ENCODE peak calls at places on chromosome 10, in eight cellular contexts. H is HCT116, U is IMR-90, E is GM12878, Q is breast epithelium, V is adrenal gland, S is stomach, W is right lobe of liver. D is an unnamed sample. For H3K4me1, the result is how much of the 10 kb centered on the place peaks cover.

GRCh38 chr10:75417522-75417927 is 13.9 kb upstream of the LRMDA start:
- DNase-seq in H (no peak), U (no peak), E (no peak), Q (no peak), V (no peak), S (no peak), W (no peak), D (no peak)

GRCh38 chr10:43231523-43232078 is 35.3 kb downstream of the RASGEF1A start:
- DNase-seq in H (no peak), U (no peak), E (no peak), Q (peak), V (no peak), S (no peak), W (peak), D (peak)

GRCh38 chr10:129192344-129193128 is 274.5 kb upstream of the MGMT start:
- DNase-seq in H (no peak), U (no peak), E (no peak), Q (no peak), V (peak), S (no peak), W (no peak), D (no peak)

GRCh38 chr10:10977978-10978377 is 39.7 kb upstream of the CELF2 start:
- DNase-seq in H (no peak), U (peak), E (no peak), Q (no peak), V (no peak), S (no peak), W (no peak), D (no peak)

GRCh38 chr10:71846816-71847215 is 4.2 kb downstream of the PSAP start:
- DNase-seq in H (no peak), U (no peak), E (no peak), Q (no peak), V (no peak), S (no peak), W (no peak), D (no peak)

GRCh38 chr10:70130878-70131559 is 1.6 kb downstream of the AIFM2 start:
- DNase-seq in H (no peak), U (peak), E (no peak), Q (peak), V (peak), S (no peak), W (no peak), D (no peak)

GRCh38 chr10:131196176-131196885 is 115.2 kb downstream of the TCERG1L start:
- DNase-seq in H (no peak), U (no peak), E (no peak), Q (no peak), V (no peak), S (peak), W (no peak), D (no peak)

GRCh38 chr10:113958631-113959382 is 84.9 kb upstream of the ADRB1 start:
- DNase-seq in H (peak), U (peak), E (no peak), Q (no peak), V (peak), S (peak), W (peak), D (peak)

GRCh38 chr10:86169066-86169465 is 197.5 kb downstream of the GRID1 start:
- DNase-seq in H (no peak), U (no peak), E (no peak), Q (no peak), V (no peak), S (no peak), W (no peak), D (no peak)

GRCh38 chr10:30453764-30454527 is 20.0 kb downstream of the MAP3K8 start:
- DNase-seq in H (no peak), U (no peak), E (no peak), Q (no peak), V (no peak), S (no peak), W (no peak), D (no peak)
- H3K4me3 ChIP-seq in H (no peak), U (no peak), E (no peak), Q (no peak), V (no peak), S (no peak), W (no peak), D (no peak)

GRCh38 chr10:96272256-96272985 is 1.1 kb upstream of the BLNK start:
- DNase-seq in H (no peak), U (no peak), E (no peak), Q (no peak), V (no peak), S (no peak), W (no peak), D (no peak)
- H3K4me1 ChIP-seq in H (under half), U (under half), E (under half), Q (under half), V (under half), S (half or more), W (under half), D (under half)

DNA sequence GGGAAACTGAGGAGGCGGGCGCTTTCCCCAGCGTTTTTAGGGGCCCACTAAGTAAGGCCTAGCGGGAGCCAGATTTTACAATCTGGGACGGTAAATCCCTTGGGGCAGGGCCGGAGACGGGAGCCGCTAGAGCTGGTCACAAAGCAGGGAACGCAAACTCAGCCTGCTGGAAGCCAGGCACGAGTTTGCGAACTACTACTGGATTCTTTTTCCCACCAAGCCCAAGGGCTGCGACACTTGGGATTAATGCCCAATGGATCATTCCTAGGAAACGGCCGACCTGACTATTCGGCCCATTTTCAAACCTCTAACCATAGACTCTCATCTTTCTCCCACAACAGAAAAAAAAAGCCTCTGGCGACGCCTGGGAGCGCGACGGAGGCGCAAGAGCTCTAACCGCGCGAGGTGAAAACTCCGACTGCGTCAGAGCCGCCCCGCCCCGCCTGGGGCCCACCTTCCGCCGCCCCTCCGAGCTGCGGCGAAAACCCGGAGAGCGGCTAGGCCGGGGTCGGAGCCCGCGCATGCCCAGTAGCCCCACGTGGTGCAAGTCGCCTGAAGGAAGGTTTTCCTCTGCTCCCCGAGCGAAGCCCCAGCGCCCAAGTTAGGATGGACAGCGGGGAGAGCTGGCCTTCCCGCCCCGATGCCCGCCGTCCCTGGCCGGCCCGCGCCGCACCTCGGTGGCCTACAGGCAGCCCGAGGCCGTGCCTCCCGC is 554 bp upstream of the SGMS1 start:
- DNase-seq in H (peak), U (peak), E (no peak), Q (peak), V (peak), S (peak), W (peak), D (peak)
- TF ChIP-seq POLR2A in H (no peak), U (no peak), E (no peak), Q (peak), V (peak), S (no peak), W (peak), D (peak)

DNA sequence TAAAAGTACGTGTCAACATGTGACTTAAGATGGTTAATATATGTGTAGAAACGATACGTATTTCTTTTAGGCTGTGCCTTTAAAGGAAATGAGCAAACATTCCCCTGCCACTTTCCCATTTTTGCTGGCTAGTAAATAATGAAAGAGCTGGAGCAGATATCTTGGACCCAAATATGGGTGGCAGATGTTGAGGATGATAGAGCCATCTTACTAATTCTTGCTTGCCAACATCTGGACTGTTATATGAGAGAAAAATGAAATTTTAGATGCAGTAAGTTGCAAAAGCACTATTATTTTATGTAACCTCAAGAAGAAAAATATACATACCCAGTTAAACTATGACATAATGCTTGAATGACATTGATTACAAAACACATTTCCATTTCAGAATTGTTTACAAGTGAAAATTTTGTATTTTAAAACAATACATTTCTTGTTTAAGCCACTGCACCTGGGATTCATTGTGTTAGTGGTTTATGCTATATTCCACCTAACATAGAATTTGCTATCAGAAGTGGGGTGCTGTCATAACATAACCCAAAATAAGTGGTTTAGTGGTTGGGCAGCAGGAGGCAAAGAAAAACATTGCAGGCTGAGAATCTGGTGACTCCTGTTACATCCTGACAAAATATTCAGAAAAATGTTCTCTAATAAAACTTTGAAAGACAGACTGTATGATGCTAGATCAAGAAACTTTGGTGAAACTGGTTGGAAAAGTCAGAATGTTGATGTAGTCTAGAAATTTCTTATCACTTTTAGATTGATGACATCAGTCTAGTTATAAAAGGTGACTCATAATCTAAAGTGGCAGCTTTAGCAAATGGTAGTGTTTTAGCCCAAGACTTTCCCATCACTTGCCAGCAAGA is 305.0 kb downstream of the PTEN start:
- DNase-seq in H (no peak), U (no peak), E (no peak), Q (no peak), V (no peak), S (no peak), W (no peak), D (no peak)
- H3K4me3 ChIP-seq in H (no peak), U (no peak), E (no peak), Q (no peak), V (no peak), S (no peak), W (no peak), D (no peak)

GRCh38 chr10:62233494-62234283 is 35.0 kb downstream of the RTKN2 start:
- DNase-seq in H (no peak), U (peak), E (no peak), Q (no peak), V (no peak), S (no peak), W (no peak), D (no peak)
- H3K4me1 ChIP-seq in H (under half), U (under half), E (under half), Q (under half), V (under half), S (under half), W (under half), D (under half)

GRCh38 chr10:97263971-97264370 is 28.5 kb downstream of the ARHGAP19 start:
- DNase-seq in H (no peak), U (no peak), E (no peak), Q (no peak), V (no peak), S (no peak), W (no peak), D (no peak)

GRCh38 chr10:97259119-97259518 is 33.3 kb downstream of the ARHGAP19 start:
- DNase-seq in H (no peak), U (no peak), E (no peak), Q (no peak), V (no peak), S (no peak), W (no peak), D (no peak)

GRCh38 chr10:97256356-97256755 is 36.1 kb downstream of the ARHGAP19 start:
- DNase-seq in H (no peak), U (no peak), E (no peak), Q (no peak), V (no peak), S (no peak), W (no peak), D (no peak)

GRCh38 chr10:97255512-97256293 is 36.7 kb downstream of the ARHGAP19 start:
- DNase-seq in H (no peak), U (no peak), E (no peak), Q (no peak), V (no peak), S (no peak), W (no peak), D (no peak)

DNA sequence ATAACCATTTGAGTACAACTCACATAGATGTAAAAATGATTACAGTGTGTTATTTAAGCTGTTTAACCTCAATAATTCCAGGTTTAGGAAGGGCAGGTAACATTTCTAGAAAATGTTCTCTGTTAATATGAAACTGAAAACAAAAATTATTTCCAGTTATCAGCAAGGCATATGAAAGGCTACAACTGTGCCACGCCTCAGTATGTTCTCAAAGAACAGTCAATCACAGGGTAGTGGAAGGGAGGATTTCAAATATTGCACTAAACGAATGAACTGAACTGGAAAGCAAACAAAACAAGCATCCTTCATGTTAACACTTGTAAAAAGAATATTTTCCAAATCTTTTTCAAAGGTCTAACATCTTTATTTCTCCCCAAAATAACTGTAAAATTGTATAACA is 31.2 kb downstream of the ARHGAP19 start:
- DNase-seq in H (no peak), U (no peak), E (no peak), Q (no peak), V (no peak), S (no peak), W (no peak), D (no peak)
- TF ChIP-seq POLR2A in H (no peak), U (no peak), E (no peak), Q (no peak), V (no peak), S (no peak), W (no peak), D (no peak)

DNA sequence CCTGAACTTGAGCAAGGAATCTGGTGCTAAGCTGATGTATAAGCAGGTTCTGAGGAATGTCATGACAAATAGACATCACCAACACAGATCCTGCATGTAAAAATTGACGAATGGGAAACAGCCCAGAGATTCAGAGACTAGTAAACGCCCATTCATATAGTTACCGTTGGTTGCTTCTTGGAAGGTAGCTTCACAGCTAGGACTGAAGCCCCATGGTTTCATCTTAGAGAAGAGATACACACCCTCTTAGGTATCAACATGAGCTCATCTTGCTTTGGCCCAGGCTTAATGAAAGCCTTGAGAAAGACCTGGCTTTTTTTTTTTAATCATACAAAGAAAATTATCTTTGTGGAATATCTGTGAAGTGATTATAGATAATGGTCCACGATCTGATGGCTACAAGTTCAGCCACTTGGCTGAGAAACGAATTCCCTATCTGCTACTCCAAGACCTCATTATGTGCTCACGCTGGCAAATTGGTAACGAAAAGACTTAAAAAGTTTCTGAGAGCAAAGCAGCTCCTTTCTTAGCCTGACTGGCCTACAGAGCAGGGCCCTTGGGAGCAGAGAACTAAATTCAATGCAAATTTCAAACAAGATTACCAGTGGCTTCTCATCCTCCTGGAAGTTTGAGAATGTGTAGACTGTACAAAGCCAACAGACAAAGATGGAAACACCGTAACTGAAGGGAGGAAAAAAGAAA is 181.1 kb downstream of the NRP1 start:
- DNase-seq in H (no peak), U (no peak), E (no peak), Q (no peak), V (no peak), S (no peak), W (no peak), D (no peak)
- H3K4me3 ChIP-seq in H (no peak), U (no peak), E (no peak), Q (no peak), V (no peak), S (no peak), W (no peak), D (no peak)

GRCh38 chr10:124706462-124706857 is 37.7 kb downstream of the FAM53B start:
- DNase-seq in H (no peak), U (no peak), E (no peak), Q (no peak), V (no peak), S (no peak), W (no peak), D (no peak)
- H3K4me1 ChIP-seq in H (under half), U (under half), E (under half), Q (under half), V (half or more), S (half or more), W (half or more), D (half or more)

DNA sequence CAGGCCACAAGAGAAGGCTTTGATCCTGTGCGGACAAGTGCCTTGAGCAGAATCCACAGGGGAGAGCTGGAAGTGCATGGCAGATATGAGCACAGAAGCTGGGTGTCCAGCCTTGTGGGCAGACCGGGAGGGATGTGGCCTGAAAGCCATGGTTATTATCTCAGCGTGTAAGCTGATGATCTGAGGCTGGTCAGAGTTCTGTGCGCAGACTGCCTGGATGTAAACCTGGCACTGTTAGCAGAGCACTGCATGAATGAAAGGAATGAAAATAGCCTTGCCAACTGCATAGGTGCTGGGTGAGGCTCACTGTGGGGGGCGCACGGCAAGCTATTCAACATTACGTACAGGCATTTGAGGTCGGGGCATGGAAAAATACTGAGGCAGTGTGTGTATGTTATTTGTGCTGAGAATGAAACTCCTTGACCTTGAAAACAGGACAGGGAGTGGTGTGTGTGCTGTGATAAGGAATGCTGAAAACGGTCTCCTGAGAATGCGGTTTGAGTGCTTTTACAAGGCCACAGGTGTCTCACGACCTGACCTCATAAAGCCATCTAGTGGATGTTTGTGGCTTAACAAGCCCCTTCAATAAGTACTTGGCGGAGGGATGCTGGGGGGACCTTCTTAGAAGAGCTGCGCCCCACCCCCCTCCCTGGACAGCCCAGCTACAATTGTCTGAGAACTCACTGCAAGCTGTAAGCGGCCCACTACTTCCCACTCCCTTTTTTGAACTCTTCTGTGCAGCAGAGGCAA is 18.7 kb downstream of the AKR1C1 start:
- DNase-seq in H (peak), U (peak), E (no peak), Q (no peak), V (peak), S (peak), W (no peak), D (no peak)
- TF ChIP-seq POLR2A in H (no peak), U (no peak), E (no peak), Q (no peak), V (no peak), S (no peak), W (no peak), D (no peak)

DNA sequence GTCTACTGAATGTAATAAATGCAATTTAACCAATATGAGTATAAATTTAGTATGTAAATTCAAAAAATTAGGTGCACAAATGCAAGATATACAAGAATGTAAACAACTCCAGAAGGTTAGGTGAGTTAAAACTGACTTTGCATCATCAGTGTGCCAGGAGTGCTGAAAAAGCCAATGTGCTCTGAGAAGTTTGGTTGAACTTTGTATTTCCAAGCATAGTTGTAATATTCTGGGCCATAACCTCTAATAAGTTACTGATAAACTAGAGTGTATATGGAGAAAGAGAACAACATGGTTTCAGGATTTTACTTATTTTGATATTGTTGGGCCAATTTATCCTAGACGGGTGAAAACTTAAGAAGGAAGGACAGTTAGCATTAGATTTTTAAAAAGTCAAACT is 876.9 kb upstream of the GHITM start:
- DNase-seq in H (no peak), U (no peak), E (no peak), Q (no peak), V (no peak), S (no peak), W (no peak), D (no peak)
- H3K4me3 ChIP-seq in H (no peak), U (no peak), E (no peak), Q (no peak), V (no peak), S (no peak), W (no peak), D (no peak)

D was measured in heart left ventricle.